ENCODE peak calls at places on chromosomes 1 and 21, in five cellular contexts. P is GM03348; Y is non-pigmented ciliary epithelial cell; N is kidney tubule cell; J is stimulated activated CD8-positive, alpha-beta memory T cell treated with anti-CD3 and anti-CD28 coated beads, Interleukin-7, amount 100 ng/mL, for 48 hours. I is an unnamed sample.

GRCh38 chr1:39676951-39677350 is 5.0 kb upstream of the NT5C1A start:
- DNase-seq in P (no peak), Y (no peak), N (peak; percentile 27), J (no peak), I (no peak)

GRCh38 chr1:153791856-153792253 is 16.6 kb downstream of the SLC27A3 start:
- DNase-seq in P (peak; percentile 31), Y (no peak), N (no peak), J (peak; percentile 42), I (peak; percentile 41)

GRCh38 chr1:216047821-216048220 is 375.4 kb downstream of the USH2A start:
- DNase-seq in P (peak; percentile 13), Y (no peak), N (no peak), J (no peak), I (no peak)

GRCh38 chr21:14092834-14093560 is 117.8 kb downstream of the LIPI start:
- DNase-seq in P (no peak), Y (no peak), N (no peak), J (no peak), I (no peak)

GRCh38 chr1:2650967-2651645 is 18.3 kb upstream of the MMEL1 start:
- DNase-seq in P (no peak), Y (no peak), N (no peak), J (no peak), I (no peak)

GRCh38 chr1:26998319-26999300 is 5.1 kb downstream of the TRNP1 start:
- DNase-seq in P (peak; percentile 45), Y (no peak), N (peak; percentile 85), J (no peak), I (peak; percentile 63)

GRCh38 chr1:198620951-198621824 is 17.7 kb upstream of the PTPRC start:
- DNase-seq in P (no peak), Y (no peak), N (peak; percentile 86), J (peak; percentile 60), I (no peak)

GRCh38 chr1:181251001-181251712 is 162.7 kb downstream of the IER5 start:
- DNase-seq in P (no peak), Y (peak; percentile 20), N (peak; percentile 81), J (no peak), I (peak; percentile 36)

GRCh38 chr1:23470282-23471070 is 13.5 kb downstream of the ASAP3 start:
- DNase-seq in P (peak; percentile 70), Y (no peak), N (peak; percentile 59), J (no peak), I (no peak)

GRCh38 chr1:176205322-176205914 is 1.7 kb downstream of the COP1 start:
- DNase-seq in P (peak; percentile 10), Y (no peak), N (peak; percentile 28), J (no peak), I (no peak)

GRCh38 chr1:74457269-74457668 is 55.1 kb downstream of the LRRC53 start:
- DNase-seq in P (no peak), Y (no peak), N (no peak), J (no peak), I (no peak)

GRCh38 chr1:22598736-22599135 is 35.4 kb downstream of the EPHA8 start:
- DNase-seq in P (no peak), Y (no peak), N (no peak), J (no peak), I (no peak)